ENCODE peak calls at places on chromosomes 12 and 14, in six cellular contexts. G is naive thymus-derived CD4-positive, alpha-beta T cell; C is mucosa of descending colon; R is hepatocyte; L is psoas muscle; F is PC-3. P is an unnamed sample.

GRCh38 chr12:63045020-63045860 is 105.8 kb downstream of the AVPR1A start:
- DNase-seq in G (no peak), C (no peak), R (peak; percentile 13), L (no peak), F (peak; percentile 69), P (no peak)

GRCh38 chr12:40820794-40821484 is 128.7 kb downstream of the CNTN1 start:
- DNase-seq in G (no peak), C (no peak), R (no peak), L (no peak), F (no peak), P (no peak)

GRCh38 chr14:40630471-40630870 is 976.2 kb upstream of the LRFN5 start:
- DNase-seq in G (no peak), C (no peak), R (peak; percentile 6), L (no peak), F (no peak), P (no peak)

GRCh38 chr12:33596061-33596460 is 156.4 kb upstream of the SYT10 start:
- DNase-seq in G (no peak), C (no peak), R (no peak), L (no peak), F (no peak), P (no peak)

GRCh38 chr14:22314183-22314820 is 274.7 kb downstream of the DAD1 start:
- DNase-seq in G (no peak), C (no peak), R (peak; percentile 76), L (no peak), F (peak; percentile 88), P (peak; percentile 47)

GRCh38 chr12:76921891-76922664 is 43.3 kb upstream of the CSRP2 start:
- DNase-seq in G (no peak), C (no peak), R (no peak), L (no peak), F (no peak), P (no peak)

GRCh38 chr12:108689314-108690190 is 41.8 kb downstream of the CORO1C start:
- DNase-seq in G (peak; percentile 46), C (no peak), R (peak; percentile 27), L (no peak), F (no peak), P (no peak)

GRCh38 chr12:30546121-30546520 is 149.5 kb downstream of the IPO8 start:
- DNase-seq in G (no peak), C (no peak), R (no peak), L (no peak), F (peak; percentile 63), P (no peak)

GRCh38 chr14:71142375-71143038 is 235.2 kb downstream of the PCNX1 start:
- DNase-seq in G (no peak), C (no peak), R (no peak), L (no peak), F (peak; percentile 96), P (no peak)

GRCh38 chr14:76759589-76759988 is 1.7 kb upstream of the VASH1 start:
- DNase-seq in G (no peak), C (no peak), R (peak; percentile 3), L (no peak), F (no peak), P (peak; percentile 9)

GRCh38 chr14:101575581-101575980 is 14.3 kb downstream of the DIO3 start:
- DNase-seq in G (no peak), C (no peak), R (no peak), L (no peak), F (no peak), P (peak; percentile 69)

GRCh38 chr14:104598461-104599273 is 5.9 kb downstream of the TMEM179 start:
- DNase-seq in G (no peak), C (no peak), R (no peak), L (peak; percentile 24), F (no peak), P (peak; percentile 46)

GRCh38 chr12:52235822-52236291 is 2.8 kb downstream of the KRT7 start:
- DNase-seq in G (no peak), C (no peak), R (peak; percentile 73), L (no peak), F (peak; percentile 95), P (no peak)

GRCh38 chr12:112939761-112940357 is 1.6 kb downstream of the OAS3 start:
- DNase-seq in G (no peak), C (no peak), R (no peak), L (no peak), F (no peak), P (no peak)
- H3K4me3 ChIP-seq in G (peak overlapping the region; percentile 78), C (no peak overlapping the region), R (no peak overlapping the region), L (no peak overlapping the region), F (peak overlapping the region; percentile 84), P (no peak overlapping the region)

DNA sequence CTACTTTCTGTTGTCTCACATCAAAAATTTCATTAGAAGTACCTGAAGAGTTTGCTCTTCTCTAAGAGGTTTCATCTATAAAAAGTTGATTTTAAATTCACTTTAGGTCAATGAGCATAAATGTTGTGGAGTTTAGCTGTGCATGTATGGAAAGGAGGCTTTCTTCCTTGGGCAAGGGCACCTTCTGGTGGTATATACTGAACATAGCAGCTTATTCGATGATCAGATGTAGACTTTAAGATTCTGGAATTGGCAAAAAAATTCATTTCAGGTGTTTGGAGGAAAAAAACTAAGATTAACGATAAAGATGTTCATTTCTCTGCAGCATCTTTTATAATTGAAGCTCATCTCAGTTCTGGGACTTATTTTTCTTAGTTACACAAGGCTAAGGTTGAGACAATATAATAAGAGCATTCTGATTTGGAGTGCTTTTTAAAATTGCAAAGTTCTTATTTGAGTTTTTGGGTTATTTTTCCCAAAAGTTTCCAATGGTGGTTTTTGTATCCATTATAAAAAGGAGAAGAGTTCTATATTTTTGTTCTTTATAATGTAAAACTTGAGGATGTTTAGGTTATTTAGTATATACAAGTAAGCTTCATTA is 46.8 kb downstream of the TMEM117 start:
- DNase-seq in G (peak; percentile 38), C (no peak), R (peak; percentile 69), L (no peak), F (peak; percentile 75), P (peak; percentile 37)
- H3K4me3 ChIP-seq in G (no peak overlapping the region), C (no peak overlapping the region), R (no peak overlapping the region), L (no peak overlapping the region), F (no peak overlapping the region), P (no peak overlapping the region)

DNA sequence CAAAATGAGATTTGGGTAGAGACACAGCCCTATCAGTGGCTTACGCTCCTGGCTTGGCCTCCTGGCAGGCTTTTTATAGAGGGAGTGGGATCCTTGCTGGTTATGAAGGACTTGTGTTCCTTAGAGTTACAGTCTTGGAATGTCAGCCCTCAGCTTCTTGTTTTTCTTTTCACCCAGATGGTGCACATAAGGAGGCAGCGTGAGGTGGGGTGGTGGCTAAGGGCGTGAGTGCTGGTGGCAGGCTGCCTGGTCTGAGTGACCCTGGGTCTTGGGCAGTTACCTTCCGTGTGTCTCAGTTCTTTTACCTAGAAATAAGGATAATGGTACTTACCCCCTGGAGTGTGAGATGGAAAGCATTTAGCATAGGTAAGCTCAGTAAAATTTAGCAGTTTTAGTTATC is 25.9 kb downstream of the TRAF3 start:
- DNase-seq in G (no peak), C (no peak), R (no peak), L (no peak), F (no peak), P (peak; percentile 5)
- H3K4me3 ChIP-seq in G (no peak overlapping the region), C (no peak overlapping the region), R (no peak overlapping the region), L (no peak overlapping the region), F (no peak overlapping the region), P (no peak overlapping the region)

DNA sequence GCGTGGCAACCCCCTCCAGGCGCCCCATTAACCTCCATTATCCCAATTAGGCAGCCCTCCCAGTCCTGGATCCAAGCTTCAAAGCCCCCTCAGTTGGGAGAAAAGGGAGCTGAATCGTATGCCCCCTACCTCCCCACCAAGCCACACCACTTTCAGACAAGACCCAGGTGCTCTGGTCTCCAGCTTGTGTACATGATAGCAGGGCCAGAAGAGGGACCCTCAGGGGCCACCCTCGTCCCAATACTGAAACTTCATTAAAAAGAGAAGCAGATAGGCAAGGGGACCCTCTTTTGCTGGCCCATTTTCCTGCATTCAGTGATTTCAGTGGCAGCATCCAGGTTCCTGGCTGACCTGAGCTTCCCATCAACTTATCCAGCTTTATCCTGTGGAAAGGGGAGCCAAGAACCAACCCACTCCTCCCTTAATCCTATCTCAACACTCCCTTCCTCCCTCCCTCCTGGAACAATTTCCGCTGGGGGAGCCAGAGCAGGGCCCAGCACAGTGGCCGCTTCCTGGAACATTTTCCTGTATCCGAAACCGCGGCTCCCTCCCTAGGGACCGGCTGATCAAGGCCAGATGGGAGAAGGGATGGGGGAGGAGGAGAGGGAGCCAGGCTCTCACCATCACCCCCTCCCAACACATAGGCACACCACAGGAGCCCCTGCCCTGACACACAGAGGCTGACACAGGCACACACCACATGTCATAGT is 9.5 kb upstream of the SP7 start:
- DNase-seq in G (no peak), C (no peak), R (no peak), L (peak; percentile 56), F (no peak), P (peak; percentile 62)
- H3K4me3 ChIP-seq in G (peak overlapping the region; percentile 79), C (no peak overlapping the region), R (no peak overlapping the region), L (peak overlapping the region; percentile 70), F (peak overlapping the region; percentile 76), P (peak overlapping the region; percentile 70)

GRCh38 chr12:15035185-15035584 is 62.3 kb downstream of the PDE6H start:
- DNase-seq in G (no peak), C (no peak), R (no peak), L (no peak), F (no peak), P (no peak)
- H3K4me3 ChIP-seq in G (no peak overlapping the region), C (no peak overlapping the region), R (no peak overlapping the region), L (no peak overlapping the region), F (no peak overlapping the region), P (no peak overlapping the region)

GRCh38 chr14:81435578-81436295 is 35.6 kb upstream of the STON2 start:
- DNase-seq in G (peak; percentile 20), C (peak; percentile 61), R (peak; percentile 82), L (peak; percentile 65), F (peak; percentile 57), P (peak; percentile 79)
- H3K4me3 ChIP-seq in G (peak overlapping the region; percentile 57), C (peak overlapping the region; percentile 14), R (peak overlapping the region; percentile 71), L (peak overlapping the region; percentile 71), F (peak overlapping the region; percentile 86), P (peak overlapping the region; percentile 83)

GRCh38 chr12:104720346-104721064 is 237.6 kb downstream of the SLC41A2 start:
- DNase-seq in G (peak; percentile 80), C (no peak), R (no peak), L (no peak), F (no peak), P (peak; percentile 57)
- H3K4me3 ChIP-seq in G (peak overlapping the region; percentile 72), C (no peak overlapping the region), R (no peak overlapping the region), L (peak overlapping the region; percentile 54), F (no peak overlapping the region), P (no peak overlapping the region)